ENCODE peak calls at places on chromosomes 13 and 19, in nine cellular contexts. One of them, this sample, is unnamed.

GRCh38 chr13:27283906-27284523 is 13.4 kb downstream of the RASL11A start:
- DNase-seq in ovary: no peak
- DNase-seq in transverse colon: peak; percentile 21
- DNase-seq in HepG2: no peak
- DNase-seq in H1: no peak
- DNase-seq in tibial nerve: no peak
- DNase-seq in K562: peak; percentile 12
- DNase-seq in upper lobe of left lung: peak; percentile 42
- DNase-seq in stomach: no peak
- DNase-seq in this sample: no peak

GRCh38 chr13:113208424-113209335 is at the start of gene PCID2:
- DNase-seq in stomach: peak; percentile 93
- DNase-seq in K562: peak; percentile 90
- DNase-seq in H1: peak; percentile 98
- DNase-seq in HepG2: peak; percentile 82
- DNase-seq in transverse colon: peak; percentile 91
- DNase-seq in tibial nerve: peak; percentile 76
- DNase-seq in ovary: peak; percentile 89
- DNase-seq in upper lobe of left lung: peak; percentile 90
- DNase-seq in this sample: peak; percentile 95

GRCh38 chr19:35673121-35673804 is 6.9 kb downstream of the UPK1A start:
- DNase-seq in upper lobe of left lung: peak; percentile 28
- DNase-seq in H1: peak; percentile 89
- DNase-seq in tibial nerve: no peak
- DNase-seq in stomach: peak; percentile 43
- DNase-seq in HepG2: peak; percentile 24
- DNase-seq in K562: peak; percentile 52
- DNase-seq in transverse colon: peak; percentile 35
- DNase-seq in ovary: no peak
- DNase-seq in this sample: peak; percentile 64

GRCh38 chr13:101514695-101515275 is 62.3 kb downstream of the ITGBL1 start:
- DNase-seq in transverse colon: no peak
- DNase-seq in HepG2: peak; percentile 48
- DNase-seq in ovary: no peak
- DNase-seq in H1: no peak
- DNase-seq in stomach: no peak
- DNase-seq in K562: peak; percentile 8
- DNase-seq in tibial nerve: no peak
- DNase-seq in upper lobe of left lung: no peak
- DNase-seq in this sample: no peak

GRCh38 chr13:85366759-85367417 is 432.3 kb downstream of the SLITRK6 start:
- DNase-seq in stomach: no peak
- DNase-seq in tibial nerve: no peak
- DNase-seq in transverse colon: no peak
- DNase-seq in upper lobe of left lung: no peak
- DNase-seq in H1: no peak
- DNase-seq in ovary: no peak
- DNase-seq in HepG2: no peak
- DNase-seq in K562: no peak
- DNase-seq in this sample: no peak

GRCh38 chr13:32737111-32737571 is 150.9 kb downstream of the PDS5B start:
- DNase-seq in K562: no peak
- DNase-seq in upper lobe of left lung: no peak
- DNase-seq in tibial nerve: no peak
- DNase-seq in transverse colon: no peak
- DNase-seq in stomach: no peak
- DNase-seq in HepG2: no peak
- DNase-seq in H1: no peak
- DNase-seq in ovary: no peak
- DNase-seq in this sample: no peak

GRCh38 chr19:33674575-33675367 is 53.0 kb downstream of the CHST8 start:
- DNase-seq in HepG2: no peak
- DNase-seq in ovary: no peak
- DNase-seq in K562: no peak
- DNase-seq in transverse colon: no peak
- DNase-seq in H1: no peak
- DNase-seq in upper lobe of left lung: no peak
- DNase-seq in stomach: peak; percentile 18
- DNase-seq in tibial nerve: no peak
- DNase-seq in this sample: peak; percentile 57

GRCh38 chr19:31351212-31352193 is 2.3 kb upstream of the TSHZ3 start:
- DNase-seq in transverse colon: peak; percentile 31
- DNase-seq in HepG2: no peak
- DNase-seq in K562: no peak
- DNase-seq in upper lobe of left lung: no peak
- DNase-seq in stomach: no peak
- DNase-seq in tibial nerve: no peak
- DNase-seq in H1: peak; percentile 66
- DNase-seq in ovary: peak; percentile 74
- DNase-seq in this sample: peak; percentile 82

GRCh38 chr19:1521636-1522035 is 2.2 kb upstream of the PLK5 start:
- DNase-seq in stomach: no peak
- DNase-seq in K562: no peak
- DNase-seq in ovary: no peak
- DNase-seq in transverse colon: no peak
- DNase-seq in HepG2: no peak
- DNase-seq in upper lobe of left lung: no peak
- DNase-seq in tibial nerve: no peak
- DNase-seq in H1: no peak
- DNase-seq in this sample: peak; percentile 80

GRCh38 chr13:73059460-73060250 is 850 bp downstream of the KLF5 start:
- DNase-seq in K562: peak; percentile 45
- DNase-seq in HepG2: peak; percentile 52
- DNase-seq in stomach: peak; percentile 75
- DNase-seq in ovary: peak; percentile 53
- DNase-seq in transverse colon: no peak
- DNase-seq in upper lobe of left lung: peak; percentile 76
- DNase-seq in H1: no peak
- DNase-seq in tibial nerve: no peak
- DNase-seq in this sample: peak; percentile 68

GRCh38 chr13:20945952-20946383 is 43.4 kb upstream of the XPO4 start:
- DNase-seq in upper lobe of left lung: peak; percentile 31
- DNase-seq in transverse colon: peak; percentile 22
- DNase-seq in stomach: no peak
- DNase-seq in tibial nerve: no peak
- DNase-seq in H1: peak; percentile 56
- DNase-seq in HepG2: no peak
- DNase-seq in ovary: no peak
- DNase-seq in K562: no peak
- DNase-seq in this sample: peak; percentile 69

GRCh38 chr13:27211771-27212364 is 39.5 kb upstream of the RPL21 start:
- DNase-seq in H1: no peak
- DNase-seq in ovary: no peak
- DNase-seq in HepG2: no peak
- DNase-seq in K562: no peak
- DNase-seq in upper lobe of left lung: no peak
- DNase-seq in transverse colon: no peak
- DNase-seq in tibial nerve: no peak
- DNase-seq in stomach: no peak
- DNase-seq in this sample: no peak

GRCh38 chr13:109428146-109428545 is 358.2 kb downstream of the IRS2 start:
- DNase-seq in HepG2: no peak
- DNase-seq in ovary: no peak
- DNase-seq in stomach: no peak
- DNase-seq in H1: no peak
- DNase-seq in tibial nerve: no peak
- DNase-seq in K562: no peak
- DNase-seq in upper lobe of left lung: no peak
- DNase-seq in transverse colon: no peak
- DNase-seq in this sample: no peak

GRCh38 chr13:109426690-109426990 is 359.7 kb downstream of the IRS2 start:
- DNase-seq in ovary: no peak
- DNase-seq in K562: no peak
- DNase-seq in HepG2: no peak
- DNase-seq in transverse colon: no peak
- DNase-seq in tibial nerve: no peak
- DNase-seq in stomach: no peak
- DNase-seq in H1: no peak
- DNase-seq in upper lobe of left lung: no peak
- DNase-seq in this sample: no peak

GRCh38 chr13:109425821-109426689 is 360.3 kb downstream of the IRS2 start:
- DNase-seq in upper lobe of left lung: no peak
- DNase-seq in transverse colon: no peak
- DNase-seq in K562: no peak
- DNase-seq in stomach: no peak
- DNase-seq in H1: no peak
- DNase-seq in ovary: no peak
- DNase-seq in tibial nerve: no peak
- DNase-seq in HepG2: no peak
- DNase-seq in this sample: no peak

GRCh38 chr13:109427148-109427547 is 359.2 kb downstream of the IRS2 start:
- DNase-seq in HepG2: no peak
- DNase-seq in K562: no peak
- DNase-seq in H1: no peak
- DNase-seq in transverse colon: no peak
- DNase-seq in tibial nerve: no peak
- DNase-seq in ovary: no peak
- DNase-seq in stomach: no peak
- DNase-seq in upper lobe of left lung: no peak
- DNase-seq in this sample: no peak

DNA sequence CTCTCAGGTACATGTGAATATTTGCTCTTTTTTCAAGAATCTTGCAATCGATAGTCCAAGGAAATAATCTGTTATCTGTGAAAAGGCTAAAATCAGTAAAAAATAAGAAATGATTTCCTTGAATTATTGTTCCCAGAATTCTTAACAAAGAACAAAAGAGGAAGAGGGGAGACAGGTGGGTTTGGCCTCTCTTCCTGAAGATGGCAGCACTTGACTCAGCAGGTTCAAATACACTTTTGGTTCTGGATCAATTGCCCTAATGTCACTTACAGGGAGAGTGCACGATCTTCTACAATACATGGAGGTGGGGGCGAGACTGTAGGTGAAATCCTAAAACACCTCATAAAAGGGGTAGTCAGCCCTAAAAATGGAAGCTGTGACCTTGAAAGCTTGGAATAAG is 358.7 kb downstream of the IRS2 start:
- DNase-seq in tibial nerve: no peak
- DNase-seq in HepG2: no peak
- DNase-seq in stomach: no peak
- DNase-seq in K562: no peak
- DNase-seq in transverse colon: no peak
- DNase-seq in ovary: no peak
- DNase-seq in upper lobe of left lung: no peak
- DNase-seq in H1: no peak
- DNase-seq in this sample: no peak
- TF ChIP-seq CTCF in tibial nerve: no peak
- TF ChIP-seq CTCF in HepG2: no peak
- TF ChIP-seq CTCF in stomach: no peak
- TF ChIP-seq CTCF in K562: no peak
- TF ChIP-seq CTCF in transverse colon: no peak
- TF ChIP-seq CTCF in ovary: no peak
- TF ChIP-seq CTCF in upper lobe of left lung: no peak
- TF ChIP-seq CTCF in H1: peak; percentile 35
- TF ChIP-seq CTCF in this sample: no peak

GRCh38 chr13:91145806-91146205 is 201.7 kb upstream of the MIR17HG start:
- DNase-seq in stomach: no peak
- DNase-seq in ovary: no peak
- DNase-seq in transverse colon: no peak
- DNase-seq in tibial nerve: no peak
- DNase-seq in HepG2: no peak
- DNase-seq in K562: no peak
- DNase-seq in H1: no peak
- DNase-seq in upper lobe of left lung: no peak
- DNase-seq in this sample: no peak
- TF ChIP-seq EP300 in stomach: no peak
- TF ChIP-seq EP300 in ovary: no peak
- TF ChIP-seq EP300 in transverse colon: no peak
- TF ChIP-seq EP300 in tibial nerve: no peak
- TF ChIP-seq EP300 in HepG2: no peak
- TF ChIP-seq EP300 in K562: no peak
- TF ChIP-seq EP300 in H1: no peak
- TF ChIP-seq EP300 in upper lobe of left lung: no peak
- TF ChIP-seq EP300 in this sample: no peak

GRCh38 chr13:105220063-105220462 is 1315.4 kb downstream of the EFNB2 start:
- DNase-seq in upper lobe of left lung: no peak
- DNase-seq in stomach: no peak
- DNase-seq in K562: no peak
- DNase-seq in tibial nerve: no peak
- DNase-seq in H1: no peak
- DNase-seq in ovary: no peak
- DNase-seq in transverse colon: no peak
- DNase-seq in HepG2: no peak
- DNase-seq in this sample: no peak

GRCh38 chr13:105220886-105221285 is 1314.6 kb downstream of the EFNB2 start:
- DNase-seq in tibial nerve: no peak
- DNase-seq in HepG2: no peak
- DNase-seq in ovary: no peak
- DNase-seq in stomach: no peak
- DNase-seq in K562: no peak
- DNase-seq in transverse colon: no peak
- DNase-seq in H1: no peak
- DNase-seq in upper lobe of left lung: no peak
- DNase-seq in this sample: no peak

GRCh38 chr13:105219636-105220035 is 1315.8 kb downstream of the EFNB2 start:
- DNase-seq in K562: no peak
- DNase-seq in upper lobe of left lung: no peak
- DNase-seq in ovary: no peak
- DNase-seq in HepG2: no peak
- DNase-seq in H1: no peak
- DNase-seq in tibial nerve: no peak
- DNase-seq in stomach: no peak
- DNase-seq in transverse colon: no peak
- DNase-seq in this sample: no peak
- H3K36me3 ChIP-seq in K562: no peaks in the 10 kb centered on the region
- H3K36me3 ChIP-seq in upper lobe of left lung: no peaks in the 10 kb centered on the region
- H3K36me3 ChIP-seq in ovary: no peaks in the 10 kb centered on the region
- H3K36me3 ChIP-seq in HepG2: no peaks in the 10 kb centered on the region
- H3K36me3 ChIP-seq in H1: no peaks in the 10 kb centered on the region
- H3K36me3 ChIP-seq in tibial nerve: no peaks in the 10 kb centered on the region
- H3K36me3 ChIP-seq in stomach: no peaks in the 10 kb centered on the region
- H3K36me3 ChIP-seq in transverse colon: no peaks in the 10 kb centered on the region
- H3K36me3 ChIP-seq in this sample: no peaks in the 10 kb centered on the region

DNA sequence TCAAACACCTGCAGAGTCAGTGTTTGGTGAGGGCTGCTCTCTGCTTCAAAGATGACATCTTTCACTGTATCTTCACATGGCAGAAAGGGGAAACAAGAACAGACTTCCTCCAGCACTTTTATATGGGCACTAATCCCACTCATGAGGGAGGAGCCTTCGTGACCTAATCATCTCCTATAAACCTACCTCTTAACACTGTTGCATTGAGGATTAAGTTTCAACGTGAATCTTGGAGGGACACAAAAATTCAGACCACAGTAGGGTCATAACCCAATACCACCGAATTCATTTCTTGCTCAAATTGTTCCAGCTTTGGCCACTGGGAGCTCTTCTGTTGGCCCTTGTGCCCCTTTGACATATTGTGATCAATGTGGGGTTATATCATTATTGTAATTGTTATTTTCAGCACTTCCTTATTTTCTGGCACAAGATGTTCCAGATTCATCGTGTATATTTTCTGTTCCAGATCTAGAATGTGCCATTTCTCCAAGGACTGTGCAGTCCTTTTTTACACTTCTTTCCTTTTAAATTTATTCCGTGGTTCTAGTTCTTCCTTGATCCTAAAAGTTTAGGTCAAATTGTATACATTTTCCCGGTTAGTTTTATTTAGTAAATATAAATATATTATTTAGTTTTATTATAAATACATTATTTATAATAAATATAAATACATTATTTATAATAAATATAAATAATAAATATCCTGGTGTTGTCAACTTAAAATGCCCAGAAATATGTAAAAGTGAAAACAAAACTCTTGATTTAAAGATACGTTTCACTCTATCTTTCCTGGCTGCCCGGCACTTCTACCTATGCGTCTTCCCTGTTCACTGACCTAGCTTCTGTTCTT is 35.5 kb upstream of the IGFL4 start:
- DNase-seq in ovary: no peak
- DNase-seq in K562: no peak
- DNase-seq in tibial nerve: no peak
- DNase-seq in stomach: no peak
- DNase-seq in upper lobe of left lung: no peak
- DNase-seq in H1: no peak
- DNase-seq in transverse colon: no peak
- DNase-seq in HepG2: no peak
- DNase-seq in this sample: no peak
- TF ChIP-seq CTCF in ovary: no peak
- TF ChIP-seq CTCF in K562: no peak
- TF ChIP-seq CTCF in tibial nerve: no peak
- TF ChIP-seq CTCF in stomach: no peak
- TF ChIP-seq CTCF in upper lobe of left lung: no peak
- TF ChIP-seq CTCF in H1: peak; percentile 16
- TF ChIP-seq CTCF in transverse colon: no peak
- TF ChIP-seq CTCF in HepG2: no peak
- TF ChIP-seq CTCF in this sample: no peak